ENCODE peak calls at places on chromosomes 3 and 15, in five cellular contexts. B is stimulated activated CD4-positive, alpha-beta T cell treated with anti-CD3 and anti-CD28 coated beads, Interleukin-12 subunit alpha, Interleukin-12 subunit beta, amount 100 ng/mL, for 4 hours; K is cortex of kidney; U is IMR-90; X is GM03348. S is an unnamed sample.

GRCh38 chr15:44101286-44101685 is 93.8 kb downstream of the FRMD5 start:
- DNase-seq in B (no peak), K (no peak), U (no peak), X (no peak), S (no peak)

GRCh38 chr3:31533169-31533870 is 595 bp downstream of the STT3B start:
- DNase-seq in B (peak), K (no peak), U (peak), X (peak), S (peak)

GRCh38 chr3:107216711-107217110 is 160.5 kb upstream of the CCDC54 start:
- DNase-seq in B (no peak), K (no peak), U (peak), X (peak), S (peak)

GRCh38 chr3:183537295-183537730 is 18.2 kb downstream of the KLHL6 start:
- DNase-seq in B (no peak), K (no peak), U (peak), X (peak), S (peak)

GRCh38 chr3:32176989-32177701 is 61.3 kb upstream of the CMTM8 start:
- DNase-seq in B (peak), K (no peak), U (peak), X (peak), S (peak)

GRCh38 chr3:131702156-131702555 is 199.4 kb upstream of the MRPL3 start:
- DNase-seq in B (no peak), K (no peak), U (no peak), X (no peak), S (no peak)

GRCh38 chr3:137978328-137978727 is 31.6 kb upstream of the CLDN18 start:
- DNase-seq in B (no peak), K (no peak), U (no peak), X (no peak), S (no peak)

GRCh38 chr3:172848910-172849309 is 98.4 kb downstream of the ECT2 start:
- DNase-seq in B (no peak), K (no peak), U (peak), X (peak), S (no peak)

GRCh38 chr3:188863999-188864406 is 307.8 kb upstream of the TPRG1 start:
- DNase-seq in B (no peak), K (no peak), U (peak), X (peak), S (peak)

GRCh38 chr3:190197346-190197763 is 76.7 kb upstream of the P3H2 start:
- DNase-seq in B (no peak), K (no peak), U (no peak), X (no peak), S (no peak)

GRCh38 chr15:78129098-78130011 is 1.9 kb downstream of the CIB2 start:
- DNase-seq in B (no peak), K (no peak), U (no peak), X (no peak), S (peak)

GRCh38 chr15:31843426-31844055 is 186.8 kb upstream of the CHRNA7 start:
- DNase-seq in B (no peak), K (no peak), U (no peak), X (no peak), S (no peak)

GRCh38 chr3:150345021-150345538 is 63.0 kb upstream of the TSC22D2 start:
- DNase-seq in B (no peak), K (no peak), U (no peak), X (peak), S (no peak)

GRCh38 chr3:72032435-72033118 is 247.6 kb upstream of the PROK2 start:
- DNase-seq in B (no peak), K (no peak), U (no peak), X (no peak), S (no peak)

GRCh38 chr15:90087454-90088154 is 14.7 kb downstream of the IDH2 start:
- DNase-seq in B (no peak), K (no peak), U (peak), X (peak), S (peak)

GRCh38 chr3:12165909-12166308 is 7.2 kb upstream of the TIMP4 start:
- DNase-seq in B (no peak), K (no peak), U (no peak), X (no peak), S (no peak)

GRCh38 chr15:91445701-91446100 is 345.6 kb downstream of the SV2B start:
- DNase-seq in B (no peak), K (no peak), U (peak), X (no peak), S (no peak)

GRCh38 chr3:120816728-120817127 is 74.2 kb downstream of the GTF2E1 start:
- DNase-seq in B (no peak), K (no peak), U (no peak), X (no peak), S (no peak)

GRCh38 chr3:95002665-95003064 is 939.8 kb downstream of the NSUN3 start:
- DNase-seq in B (no peak), K (no peak), U (no peak), X (no peak), S (no peak)

GRCh38 chr3:64539451-64540196 is 148.2 kb downstream of the ADAMTS9 start:
- DNase-seq in B (no peak), K (no peak), U (peak), X (peak), S (peak)

GRCh38 chr3:9349321-9350117 is 13.3 kb upstream of the THUMPD3 start:
- DNase-seq in B (no peak), K (no peak), U (peak), X (peak), S (peak)

GRCh38 chr3:43793648-43794372 is 103.1 kb downstream of the ABHD5 start:
- DNase-seq in B (no peak), K (no peak), U (no peak), X (no peak), S (no peak)

S was measured in AG08396.